ENCODE peak calls at places on chromosomes 6 and 20, in four cellular contexts. One of them, this sample, is unnamed.

GRCh38 chr6:28311139-28311823 is 24.7 kb downstream of the ZSCAN31 start:
- DNase-seq in IMR-90: no peak
- DNase-seq in H9: no peak
- DNase-seq in H1: no peak
- DNase-seq in this sample: no peak

GRCh38 chr20:19973920-19974620 is 43.1 kb upstream of the NAA20 start:
- DNase-seq in IMR-90: peak
- DNase-seq in H9: no peak
- DNase-seq in H1: no peak
- DNase-seq in this sample: peak

GRCh38 chr20:50303573-50304500 is 113.2 kb downstream of the CEBPB start:
- DNase-seq in IMR-90: peak
- DNase-seq in H9: peak
- DNase-seq in H1: no peak
- DNase-seq in this sample: peak

GRCh38 chr20:6178537-6178936 is 55.7 kb upstream of the FERMT1 start:
- DNase-seq in IMR-90: peak
- DNase-seq in H9: no peak
- DNase-seq in H1: no peak
- DNase-seq in this sample: peak

GRCh38 chr6:161300823-161301222 is 27.0 kb upstream of the AGPAT4 start:
- DNase-seq in IMR-90: no peak
- DNase-seq in H9: no peak
- DNase-seq in H1: no peak
- DNase-seq in this sample: no peak

GRCh38 chr6:84926756-84927155 is 162.4 kb upstream of the TBX18 start:
- DNase-seq in IMR-90: no peak
- DNase-seq in H9: no peak
- DNase-seq in H1: no peak
- DNase-seq in this sample: no peak

GRCh38 chr6:140071601-140072062 is 697.2 kb upstream of the CITED2 start:
- DNase-seq in IMR-90: peak
- DNase-seq in H9: no peak
- DNase-seq in H1: no peak
- DNase-seq in this sample: no peak

GRCh38 chr6:129981598-129981997 is 36.8 kb upstream of the L3MBTL3 start:
- DNase-seq in IMR-90: peak
- DNase-seq in H9: no peak
- DNase-seq in H1: no peak
- DNase-seq in this sample: no peak

GRCh38 chr20:57439432-57439831 is 48.2 kb downstream of the RBM38 start:
- DNase-seq in IMR-90: no peak
- DNase-seq in H9: no peak
- DNase-seq in H1: no peak
- DNase-seq in this sample: no peak

GRCh38 chr6:13873288-13874190 is 51.2 kb upstream of the RNF182 start:
- DNase-seq in IMR-90: no peak
- DNase-seq in H9: peak
- DNase-seq in H1: peak
- DNase-seq in this sample: peak

GRCh38 chr6:47697925-47698324 is 455 bp upstream of the ADGRF4 start:
- DNase-seq in IMR-90: no peak
- DNase-seq in H9: no peak
- DNase-seq in H1: no peak
- DNase-seq in this sample: no peak

GRCh38 chr20:19826179-19826914 is 68.3 kb downstream of the RIN2 start:
- DNase-seq in IMR-90: no peak
- DNase-seq in H9: no peak
- DNase-seq in H1: no peak
- DNase-seq in this sample: no peak

GRCh38 chr20:58192065-58192464 is 36.4 kb downstream of the ANKRD60 start:
- DNase-seq in IMR-90: no peak
- DNase-seq in H9: no peak
- DNase-seq in H1: no peak
- DNase-seq in this sample: no peak

GRCh38 chr20:13325033-13325432 is 104.0 kb downstream of the ISM1 start:
- DNase-seq in IMR-90: peak
- DNase-seq in H9: peak
- DNase-seq in H1: peak
- DNase-seq in this sample: peak

GRCh38 chr6:168013250-168013915 is 15.9 kb downstream of the KIF25 start:
- DNase-seq in IMR-90: no peak
- DNase-seq in H9: no peak
- DNase-seq in H1: no peak
- DNase-seq in this sample: no peak

GRCh38 chr20:12207875-12208274 is 290.2 kb downstream of the BTBD3 start:
- DNase-seq in IMR-90: peak
- DNase-seq in H9: peak
- DNase-seq in H1: peak
- DNase-seq in this sample: peak

GRCh38 chr6:14134211-14134910 is 16.8 kb downstream of the CD83 start:
- DNase-seq in IMR-90: no peak
- DNase-seq in H9: no peak
- DNase-seq in H1: no peak
- DNase-seq in this sample: no peak

GRCh38 chr6:56977192-56977591 is 22.3 kb downstream of the BEND6 start:
- DNase-seq in IMR-90: no peak
- DNase-seq in H9: no peak
- DNase-seq in H1: no peak
- DNase-seq in this sample: no peak

GRCh38 chr6:33192105-33192646 is at the start of gene COL11A2:
- DNase-seq in IMR-90: no peak
- DNase-seq in H9: no peak
- DNase-seq in H1: no peak
- DNase-seq in this sample: no peak

GRCh38 chr6:92806254-92806653 is 613.1 kb downstream of the EPHA7 start:
- DNase-seq in IMR-90: no peak
- DNase-seq in H9: no peak
- DNase-seq in H1: no peak
- DNase-seq in this sample: no peak

GRCh38 chr6:9540534-9541126 is 874.2 kb downstream of the TFAP2A start:
- DNase-seq in IMR-90: peak
- DNase-seq in H9: no peak
- DNase-seq in H1: no peak
- DNase-seq in this sample: peak

GRCh38 chr6:26327450-26328264 is 37.3 kb upstream of the BTN3A2 start:
- DNase-seq in IMR-90: peak
- DNase-seq in H9: peak
- DNase-seq in H1: no peak
- DNase-seq in this sample: peak

GRCh38 chr6:155054851-155055250 is 59.7 kb downstream of the TIAM2 start:
- DNase-seq in IMR-90: no peak
- DNase-seq in H9: no peak
- DNase-seq in H1: no peak
- DNase-seq in this sample: no peak

GRCh38 chr20:21767739-21768223 is 62.3 kb downstream of the PAX1 start:
- DNase-seq in IMR-90: no peak
- DNase-seq in H9: peak
- DNase-seq in H1: peak
- DNase-seq in this sample: peak

GRCh38 chr6:132085731-132086130 is 134.6 kb upstream of the CCN2 start:
- DNase-seq in IMR-90: no peak
- DNase-seq in H9: no peak
- DNase-seq in H1: no peak
- DNase-seq in this sample: no peak

GRCh38 chr6:36598326-36598725 is 4.2 kb downstream of the SRSF3 start:
- DNase-seq in IMR-90: no peak
- DNase-seq in H9: no peak
- DNase-seq in H1: no peak
- DNase-seq in this sample: no peak

DNA sequence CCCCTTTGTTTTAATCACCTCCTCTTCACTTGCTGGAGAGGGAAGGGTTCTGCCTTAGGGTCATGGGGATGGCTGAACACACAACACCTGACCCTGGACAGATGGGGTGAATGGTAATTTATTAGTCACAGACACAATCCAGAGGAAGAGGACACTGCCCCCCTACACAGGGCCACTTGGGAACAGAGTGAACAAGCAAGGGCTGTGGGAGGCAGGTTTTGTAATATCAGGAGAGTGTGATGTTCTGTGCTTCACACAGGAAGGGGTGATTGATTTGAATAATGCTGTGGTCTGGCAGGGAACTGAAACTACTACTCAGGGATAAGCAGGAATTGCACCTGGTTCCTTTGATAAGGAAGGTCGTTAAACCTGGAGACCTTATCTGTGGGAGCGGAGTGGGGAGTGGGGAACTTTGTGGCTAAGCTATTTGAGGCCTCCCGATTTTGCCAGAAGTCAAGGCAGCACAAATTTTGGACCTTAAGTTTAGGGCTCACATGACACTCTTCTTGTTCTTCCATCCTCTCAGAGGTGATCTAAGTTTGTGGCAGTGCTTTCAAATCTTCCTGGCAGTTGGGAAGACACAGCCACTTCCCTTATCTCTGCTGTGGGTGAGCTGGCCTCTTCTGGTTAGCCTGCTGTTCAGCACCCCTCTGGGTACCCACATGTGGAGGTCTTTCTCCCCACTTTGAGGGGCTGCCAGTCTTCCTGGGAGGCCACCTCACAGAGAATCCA is 77.8 kb downstream of the CD164 start:
- DNase-seq in IMR-90: no peak
- DNase-seq in H9: no peak
- DNase-seq in H1: no peak
- DNase-seq in this sample: no peak
- H2AFZ ChIP-seq in IMR-90: no peak
- H2AFZ ChIP-seq in H9: no peak
- H2AFZ ChIP-seq in H1: peak
- H2AFZ ChIP-seq in this sample: no peak

GRCh38 chr6:4018194-4019111 is 60.5 kb downstream of the FAM217A start:
- DNase-seq in IMR-90: peak
- DNase-seq in H9: peak
- DNase-seq in H1: peak
- DNase-seq in this sample: peak
- TF ChIP-seq CTCF in IMR-90: peak
- TF ChIP-seq CTCF in H9: peak
- TF ChIP-seq CTCF in H1: peak
- TF ChIP-seq CTCF in this sample: peak

GRCh38 chr6:71419954-71420692 is 131.5 kb downstream of the OGFRL1 start:
- DNase-seq in IMR-90: peak
- DNase-seq in H9: no peak
- DNase-seq in H1: no peak
- DNase-seq in this sample: peak

GRCh38 chr6:71421611-71422010 is 133.0 kb downstream of the OGFRL1 start:
- DNase-seq in IMR-90: no peak
- DNase-seq in H9: no peak
- DNase-seq in H1: no peak
- DNase-seq in this sample: no peak

GRCh38 chr6:71419217-71419953 is 130.8 kb downstream of the OGFRL1 start:
- DNase-seq in IMR-90: peak
- DNase-seq in H9: no peak
- DNase-seq in H1: no peak
- DNase-seq in this sample: peak

DNA sequence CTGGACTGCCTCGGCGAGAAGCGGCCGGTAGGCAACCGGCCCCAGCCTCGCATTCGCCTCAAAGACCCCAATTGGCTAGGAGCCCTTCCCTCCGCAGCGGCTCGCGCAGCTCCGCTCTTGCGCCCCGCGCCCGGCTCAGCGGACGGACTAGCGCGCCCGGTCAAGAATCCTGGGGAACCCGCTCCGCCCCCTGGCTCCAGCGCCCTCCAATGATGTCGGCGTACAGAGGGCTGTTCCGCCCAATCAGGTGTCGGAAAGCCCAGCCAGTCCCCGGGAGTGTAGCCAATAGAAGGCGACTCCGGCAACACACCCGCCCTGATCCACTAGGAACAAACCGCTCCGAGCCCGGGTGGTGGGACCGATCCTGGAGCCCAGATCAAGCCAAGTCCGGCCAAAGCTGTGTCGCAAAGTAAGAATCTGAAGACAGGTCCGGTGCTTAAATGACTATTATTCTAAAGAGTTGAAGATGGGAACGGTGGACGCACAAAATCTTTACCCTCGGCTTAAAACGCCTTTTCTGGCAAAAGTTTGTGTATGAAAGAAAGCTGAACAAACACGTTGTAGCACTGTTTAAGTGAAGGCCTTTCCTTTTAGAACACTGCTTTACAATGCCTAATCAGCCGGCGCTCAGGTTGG is 132.2 kb downstream of the OGFRL1 start:
- DNase-seq in IMR-90: peak
- DNase-seq in H9: peak
- DNase-seq in H1: peak
- DNase-seq in this sample: peak
- H2AFZ ChIP-seq in IMR-90: peak
- H2AFZ ChIP-seq in H9: peak
- H2AFZ ChIP-seq in H1: peak
- H2AFZ ChIP-seq in this sample: peak

DNA sequence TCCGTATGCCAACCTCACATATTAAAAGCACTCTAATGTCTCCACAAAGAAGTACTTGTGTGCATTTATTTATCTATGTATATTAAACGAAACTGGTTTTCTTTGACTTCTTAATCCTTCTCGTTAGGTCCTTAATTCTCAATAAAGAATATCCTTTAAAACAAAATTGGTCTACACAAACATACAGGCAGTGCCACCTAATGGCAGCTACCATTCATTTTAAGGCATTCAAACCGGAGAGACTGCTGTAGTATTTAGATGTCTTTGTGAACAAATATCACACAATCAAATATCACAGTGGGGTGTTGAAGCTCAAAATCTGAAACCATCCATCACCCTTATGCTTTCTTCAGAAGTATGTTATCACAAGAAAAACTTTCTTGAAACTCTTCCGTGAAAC is 96.6 kb upstream of the IRAK1BP1 start:
- DNase-seq in IMR-90: no peak
- DNase-seq in H9: no peak
- DNase-seq in H1: no peak
- DNase-seq in this sample: no peak
- TF ChIP-seq CTCF in IMR-90: peak
- TF ChIP-seq CTCF in H9: peak
- TF ChIP-seq CTCF in H1: peak
- TF ChIP-seq CTCF in this sample: no peak

GRCh38 chr6:15626160-15626559 is 36.7 kb downstream of the DTNBP1 start:
- DNase-seq in IMR-90: no peak
- DNase-seq in H9: no peak
- DNase-seq in H1: no peak
- DNase-seq in this sample: no peak
- H2AFZ ChIP-seq in IMR-90: no peak
- H2AFZ ChIP-seq in H9: no peak
- H2AFZ ChIP-seq in H1: no peak
- H2AFZ ChIP-seq in this sample: no peak

This sample was measured in hepatocyte.